ENCODE peak calls at places on chromosome 2, in eight cellular contexts. B, O, D, C, I, K, A and M are unnamed samples.
A peak's percentile ranks its signal among the peaks of the same experiment; 100 is the strongest.

GRCh38 chr2:159516241-159516758 is 100.0 kb downstream of the BAZ2B start:
- DNase-seq in C (peak; percentile 45), B (peak; percentile 82), O (peak; percentile 14), D (peak; percentile 61), A (no peak), K (peak; percentile 39), I (peak; percentile 70), M (peak; percentile 23)

GRCh38 chr2:236674646-236675045 is 105.0 kb downstream of the ACKR3 start:
- DNase-seq in C (no peak), I (no peak), O (no peak), K (no peak), B (no peak), A (no peak), D (peak; percentile 24), M (no peak)

GRCh38 chr2:145221032-145221431 is 701.1 kb upstream of the ZEB2 start:
- DNase-seq in A (no peak), O (no peak), K (no peak), I (no peak), D (no peak), B (peak; percentile 71), C (no peak), M (no peak)

GRCh38 chr2:226002438-226002837 is 602.9 kb downstream of the NYAP2 start:
- DNase-seq in D (no peak), A (no peak), I (peak; percentile 43), B (peak; percentile 89), C (no peak), K (no peak), O (no peak), M (no peak)

GRCh38 chr2:64524604-64525322 is 635 bp downstream of the AFTPH start:
- DNase-seq in K (peak; percentile 59), A (no peak), O (no peak), D (peak; percentile 84), C (no peak), B (peak; percentile 74), I (no peak), M (peak; percentile 61)

GRCh38 chr2:39394427-39395002 is 42.6 kb downstream of the MAP4K3 start:
- DNase-seq in D (no peak), B (no peak), I (no peak), C (no peak), K (no peak), A (no peak), O (no peak), M (no peak)

GRCh38 chr2:43057026-43057741 is 169.2 kb downstream of the ZFP36L2 start:
- DNase-seq in D (peak; percentile 56), B (no peak), O (no peak), C (no peak), A (peak; percentile 84), I (no peak), K (no peak), M (no peak)

GRCh38 chr2:239457586-239458445 is 57.0 kb upstream of the HDAC4 start:
- DNase-seq in O (no peak), K (no peak), D (peak; percentile 24), C (no peak), I (no peak), A (no peak), B (no peak), M (no peak)

GRCh38 chr2:120831891-120832290 is 96.2 kb downstream of the GLI2 start:
- DNase-seq in O (no peak), C (no peak), K (no peak), B (no peak), D (no peak), I (no peak), A (no peak), M (no peak)

GRCh38 chr2:159290289-159290907 is 3.9 kb upstream of the WDSUB1 start:
- DNase-seq in C (no peak), B (no peak), K (peak; percentile 39), A (no peak), D (no peak), O (no peak), I (peak; percentile 59), M (no peak)

GRCh38 chr2:233329489-233330135 is 22.0 kb downstream of the SAG start:
- DNase-seq in I (no peak), O (no peak), C (no peak), B (peak; percentile 73), A (no peak), K (no peak), D (peak; percentile 92), M (no peak)

GRCh38 chr2:111995148-111995547 is 59.9 kb upstream of the TMEM87B start:
- DNase-seq in B (no peak), K (no peak), A (no peak), C (no peak), D (no peak), I (no peak), O (no peak), M (peak; percentile 43)

GRCh38 chr2:222057249-222058073 is 241.3 kb downstream of the PAX3 start:
- DNase-seq in O (no peak), B (peak; percentile 19), I (no peak), C (no peak), D (no peak), A (no peak), K (no peak), M (no peak)

GRCh38 chr2:190854726-190855125 is 25.9 kb upstream of the GLS start:
- DNase-seq in D (no peak), I (no peak), K (no peak), C (no peak), O (no peak), B (no peak), A (no peak), M (no peak)

GRCh38 chr2:190858817-190859216 is 21.8 kb upstream of the GLS start:
- DNase-seq in K (no peak), B (no peak), I (no peak), O (no peak), A (no peak), D (no peak), C (no peak), M (no peak)

GRCh38 chr2:190856985-190857384 is 23.6 kb upstream of the GLS start:
- DNase-seq in K (no peak), B (no peak), O (no peak), A (no peak), C (no peak), I (no peak), D (no peak), M (no peak)

GRCh38 chr2:190853659-190854386 is 26.8 kb upstream of the GLS start:
- DNase-seq in C (no peak), B (no peak), I (no peak), K (no peak), A (no peak), D (no peak), O (no peak), M (no peak)

DNA sequence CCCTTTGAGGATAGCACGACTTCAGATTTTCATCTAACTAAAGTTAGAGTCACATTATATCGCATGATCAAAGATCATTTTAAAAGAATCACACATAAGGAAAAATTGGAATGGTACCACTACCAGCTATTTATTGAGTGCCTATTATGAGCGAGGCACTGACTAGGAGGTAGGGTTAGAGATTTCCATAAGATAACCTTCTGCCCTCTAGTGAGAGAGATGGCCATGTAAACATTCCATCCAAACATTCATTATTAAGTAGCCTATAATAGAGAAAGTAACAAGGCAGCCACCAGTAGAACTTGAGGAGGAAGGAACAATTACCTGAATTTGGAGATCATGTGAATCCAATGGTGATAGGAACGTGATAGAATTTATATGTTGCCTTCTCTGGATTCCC is 25.4 kb upstream of the GLS start:
- DNase-seq in I (no peak), B (no peak), D (no peak), O (no peak), A (no peak), C (no peak), K (no peak), M (no peak)
- H3K27me3 ChIP-seq in I (no peaks in the 10 kb centered on the region), B (no peaks in the 10 kb centered on the region), D (no peaks in the 10 kb centered on the region), O (no peaks in the 10 kb centered on the region), A (no peaks in the 10 kb centered on the region), C (no peaks in the 10 kb centered on the region), K (no peaks in the 10 kb centered on the region), M (no peaks in the 10 kb centered on the region)

DNA sequence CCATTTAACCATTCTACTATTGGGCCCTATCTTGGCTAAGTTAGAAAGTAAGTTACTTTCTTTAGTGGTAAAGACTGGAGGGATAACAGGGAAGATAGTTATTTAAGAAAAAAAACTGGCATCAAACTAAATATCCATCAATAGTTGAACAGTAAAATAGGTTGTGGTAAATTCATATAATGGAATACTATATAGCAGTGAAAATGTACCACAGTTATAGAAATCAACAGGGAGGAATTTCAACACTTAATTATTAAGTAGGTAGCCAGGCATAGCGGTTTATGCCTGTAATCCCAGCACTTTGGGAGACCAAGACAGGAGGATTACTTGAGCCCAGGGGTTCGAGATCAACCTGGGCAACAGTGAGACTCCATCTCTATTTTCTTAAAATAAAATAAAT is 3.1 kb upstream of the SPAST start:
- DNase-seq in K (no peak), A (no peak), O (no peak), B (no peak), I (no peak), C (no peak), D (no peak), M (no peak)
- H3K27me3 ChIP-seq in K (no peaks in the 10 kb centered on the region), A (no peaks in the 10 kb centered on the region), O (no peaks in the 10 kb centered on the region), B (no peaks in the 10 kb centered on the region), I (no peaks in the 10 kb centered on the region), C (no peaks in the 10 kb centered on the region), D (no peaks in the 10 kb centered on the region), M (no peaks in the 10 kb centered on the region)

GRCh38 chr2:119423041-119423440 is 8.6 kb upstream of the TMEM37 start:
- DNase-seq in I (peak; percentile 39), B (no peak), D (no peak), K (no peak), O (no peak), C (no peak), A (no peak), M (peak; percentile 19)

GRCh38 chr2:119425119-119425405 is 6.6 kb upstream of the TMEM37 start:
- DNase-seq in A (no peak), O (no peak), D (no peak), B (no peak), K (no peak), I (no peak), C (no peak), M (no peak)

GRCh38 chr2:119423811-119424210 is 7.8 kb upstream of the TMEM37 start:
- DNase-seq in C (no peak), K (no peak), B (no peak), I (no peak), O (no peak), A (no peak), D (no peak), M (no peak)

GRCh38 chr2:119425620-119426395 is 5.8 kb upstream of the TMEM37 start:
- DNase-seq in B (no peak), A (no peak), D (no peak), I (no peak), K (no peak), C (no peak), O (no peak), M (peak; percentile 89)

GRCh38 chr2:119424284-119425118 is 7.2 kb upstream of the TMEM37 start:
- DNase-seq in D (no peak), O (no peak), I (no peak), K (no peak), A (no peak), B (no peak), C (no peak), M (no peak)
- H3K27me3 ChIP-seq in D (no peaks in the 10 kb centered on the region), O (peaks cover 16% of the 10 kb centered on the region), I (peaks cover 23% of the 10 kb centered on the region), K (no peaks in the 10 kb centered on the region), A (no peaks in the 10 kb centered on the region), B (no peaks in the 10 kb centered on the region), C (peaks cover 2% of the 10 kb centered on the region), M (no peaks in the 10 kb centered on the region)

DNA sequence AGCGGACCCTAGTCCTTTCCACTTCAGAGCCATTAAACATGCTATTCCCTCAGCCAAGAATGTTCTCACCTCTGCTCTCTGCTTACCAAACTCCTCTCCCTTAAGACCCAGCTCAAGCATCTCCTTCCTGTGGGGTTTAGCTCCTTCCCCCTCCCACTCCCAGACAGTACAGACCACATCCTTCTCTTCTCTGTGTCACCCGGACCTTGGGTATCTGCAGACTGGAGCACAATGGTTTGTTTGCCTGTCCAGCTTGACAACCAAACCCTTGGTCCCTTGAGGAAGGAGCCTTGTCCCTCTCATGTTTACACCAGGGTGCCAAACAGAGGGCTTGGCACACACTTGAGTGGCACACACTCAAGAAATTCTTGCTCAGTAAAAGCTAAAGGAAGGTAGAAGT is 4.2 kb upstream of the CD8A start:
- DNase-seq in D (no peak), O (no peak), I (no peak), K (no peak), B (no peak), C (no peak), A (no peak), M (no peak)
- H3K27me3 ChIP-seq in D (peaks cover 57% of the 10 kb centered on the region), O (peaks cover 46% of the 10 kb centered on the region), I (peaks cover 56% of the 10 kb centered on the region), K (no peaks in the 10 kb centered on the region), B (peaks cover 18% of the 10 kb centered on the region), C (peaks cover 5% of the 10 kb centered on the region), A (peaks cover 35% of the 10 kb centered on the region), M (no peaks in the 10 kb centered on the region)